ENCODE peak calls at places on chromosomes 16 and 17, in ten cellular contexts. One of them, this sample, is unnamed. For H3K4me1, the result is how much of the 10 kb centered on the place peaks cover.

GRCh38 chr17:18156171-18156975 is 27.3 kb upstream of the ALKBH5 start:
- DNase-seq in PC-9: peak
- DNase-seq in A549: peak
- DNase-seq in uterus: peak
- DNase-seq in neural progenitor cell: no peak
- DNase-seq in neuronal stem cell: no peak
- DNase-seq in heart right ventricle: no peak
- DNase-seq in H1: no peak
- DNase-seq in HAP-1: no peak
- DNase-seq in breast epithelium: no peak
- DNase-seq in this sample: no peak

GRCh38 chr16:57585051-57585687 is 42.7 kb downstream of the ADGRG5 start:
- DNase-seq in PC-9: no peak
- DNase-seq in A549: no peak
- DNase-seq in uterus: no peak
- DNase-seq in neural progenitor cell: no peak
- DNase-seq in neuronal stem cell: no peak
- DNase-seq in heart right ventricle: no peak
- DNase-seq in H1: no peak
- DNase-seq in HAP-1: no peak
- DNase-seq in breast epithelium: no peak
- DNase-seq in this sample: no peak

GRCh38 chr17:64401941-64402340 is 11.3 kb upstream of the PECAM1 start:
- DNase-seq in PC-9: no peak
- DNase-seq in A549: no peak
- DNase-seq in uterus: no peak
- DNase-seq in neural progenitor cell: no peak
- DNase-seq in neuronal stem cell: no peak
- DNase-seq in heart right ventricle: no peak
- DNase-seq in H1: no peak
- DNase-seq in HAP-1: no peak
- DNase-seq in breast epithelium: no peak
- DNase-seq in this sample: no peak

GRCh38 chr16:81693047-81693446 is 86.0 kb upstream of the PLCG2 start:
- DNase-seq in PC-9: no peak
- DNase-seq in A549: no peak
- DNase-seq in uterus: no peak
- DNase-seq in neural progenitor cell: peak
- DNase-seq in neuronal stem cell: no peak
- DNase-seq in heart right ventricle: no peak
- DNase-seq in H1: no peak
- DNase-seq in HAP-1: no peak
- DNase-seq in breast epithelium: peak
- DNase-seq in this sample: no peak

GRCh38 chr17:67366193-67367157 is at the start of gene PSMD12:
- DNase-seq in PC-9: peak
- DNase-seq in A549: peak
- DNase-seq in uterus: peak
- DNase-seq in neural progenitor cell: peak
- DNase-seq in neuronal stem cell: peak
- DNase-seq in heart right ventricle: peak
- DNase-seq in H1: no peak
- DNase-seq in HAP-1: peak
- DNase-seq in breast epithelium: peak
- DNase-seq in this sample: peak

GRCh38 chr16:89892635-89893034 is 19.2 kb downstream of the TCF25 start:
- DNase-seq in PC-9: no peak
- DNase-seq in A549: no peak
- DNase-seq in uterus: no peak
- DNase-seq in neural progenitor cell: no peak
- DNase-seq in neuronal stem cell: no peak
- DNase-seq in heart right ventricle: no peak
- DNase-seq in H1: no peak
- DNase-seq in HAP-1: no peak
- DNase-seq in breast epithelium: no peak
- DNase-seq in this sample: no peak

GRCh38 chr16:82313754-82314153 is 143.7 kb upstream of the MPHOSPH6 start:
- DNase-seq in PC-9: no peak
- DNase-seq in A549: no peak
- DNase-seq in uterus: no peak
- DNase-seq in neural progenitor cell: no peak
- DNase-seq in neuronal stem cell: no peak
- DNase-seq in heart right ventricle: no peak
- DNase-seq in H1: no peak
- DNase-seq in HAP-1: no peak
- DNase-seq in breast epithelium: no peak
- DNase-seq in this sample: no peak

GRCh38 chr17:14321476-14321949 is 20.6 kb downstream of the HS3ST3B1 start:
- DNase-seq in PC-9: no peak
- DNase-seq in A549: no peak
- DNase-seq in uterus: no peak
- DNase-seq in neural progenitor cell: no peak
- DNase-seq in neuronal stem cell: no peak
- DNase-seq in heart right ventricle: no peak
- DNase-seq in H1: no peak
- DNase-seq in HAP-1: no peak
- DNase-seq in breast epithelium: no peak
- DNase-seq in this sample: no peak

GRCh38 chr17:2222901-2223616 is 80.5 kb downstream of the SMG6 start:
- DNase-seq in PC-9: no peak
- DNase-seq in A549: no peak
- DNase-seq in uterus: peak
- DNase-seq in neural progenitor cell: peak
- DNase-seq in neuronal stem cell: no peak
- DNase-seq in heart right ventricle: peak
- DNase-seq in H1: no peak
- DNase-seq in HAP-1: no peak
- DNase-seq in breast epithelium: no peak
- DNase-seq in this sample: peak

GRCh38 chr16:11253009-11253994 is 2.7 kb downstream of the SOCS1 start:
- DNase-seq in PC-9: no peak
- DNase-seq in A549: no peak
- DNase-seq in uterus: no peak
- DNase-seq in neural progenitor cell: no peak
- DNase-seq in neuronal stem cell: no peak
- DNase-seq in heart right ventricle: no peak
- DNase-seq in H1: no peak
- DNase-seq in HAP-1: no peak
- DNase-seq in breast epithelium: no peak
- DNase-seq in this sample: no peak

GRCh38 chr16:75580-76501 is 2.2 kb upstream of the MPG start:
- DNase-seq in PC-9: peak
- DNase-seq in A549: no peak
- DNase-seq in uterus: peak
- DNase-seq in neural progenitor cell: peak
- DNase-seq in neuronal stem cell: no peak
- DNase-seq in heart right ventricle: peak
- DNase-seq in H1: no peak
- DNase-seq in HAP-1: peak
- DNase-seq in breast epithelium: peak
- DNase-seq in this sample: peak

GRCh38 chr16:3115011-3115410 is 2.6 kb downstream of the ZNF205 start:
- DNase-seq in PC-9: no peak
- DNase-seq in A549: no peak
- DNase-seq in uterus: no peak
- DNase-seq in neural progenitor cell: no peak
- DNase-seq in neuronal stem cell: no peak
- DNase-seq in heart right ventricle: no peak
- DNase-seq in H1: no peak
- DNase-seq in HAP-1: no peak
- DNase-seq in breast epithelium: no peak
- DNase-seq in this sample: no peak

GRCh38 chr16:3112881-3113574 is 642 bp downstream of the ZNF205 start:
- DNase-seq in PC-9: no peak
- DNase-seq in A549: no peak
- DNase-seq in uterus: no peak
- DNase-seq in neural progenitor cell: no peak
- DNase-seq in neuronal stem cell: no peak
- DNase-seq in heart right ventricle: no peak
- DNase-seq in H1: no peak
- DNase-seq in HAP-1: no peak
- DNase-seq in breast epithelium: no peak
- DNase-seq in this sample: no peak

GRCh38 chr16:3115561-3115960 is 3.2 kb downstream of the ZNF205 start:
- DNase-seq in PC-9: no peak
- DNase-seq in A549: no peak
- DNase-seq in uterus: no peak
- DNase-seq in neural progenitor cell: no peak
- DNase-seq in neuronal stem cell: no peak
- DNase-seq in heart right ventricle: no peak
- DNase-seq in H1: no peak
- DNase-seq in HAP-1: no peak
- DNase-seq in breast epithelium: no peak
- DNase-seq in this sample: no peak

GRCh38 chr16:3112058-3112880 is at the start of gene ZNF205:
- DNase-seq in PC-9: peak
- DNase-seq in A549: peak
- DNase-seq in uterus: peak
- DNase-seq in neural progenitor cell: peak
- DNase-seq in neuronal stem cell: peak
- DNase-seq in heart right ventricle: peak
- DNase-seq in H1: no peak
- DNase-seq in HAP-1: peak
- DNase-seq in breast epithelium: peak
- DNase-seq in this sample: peak

DNA sequence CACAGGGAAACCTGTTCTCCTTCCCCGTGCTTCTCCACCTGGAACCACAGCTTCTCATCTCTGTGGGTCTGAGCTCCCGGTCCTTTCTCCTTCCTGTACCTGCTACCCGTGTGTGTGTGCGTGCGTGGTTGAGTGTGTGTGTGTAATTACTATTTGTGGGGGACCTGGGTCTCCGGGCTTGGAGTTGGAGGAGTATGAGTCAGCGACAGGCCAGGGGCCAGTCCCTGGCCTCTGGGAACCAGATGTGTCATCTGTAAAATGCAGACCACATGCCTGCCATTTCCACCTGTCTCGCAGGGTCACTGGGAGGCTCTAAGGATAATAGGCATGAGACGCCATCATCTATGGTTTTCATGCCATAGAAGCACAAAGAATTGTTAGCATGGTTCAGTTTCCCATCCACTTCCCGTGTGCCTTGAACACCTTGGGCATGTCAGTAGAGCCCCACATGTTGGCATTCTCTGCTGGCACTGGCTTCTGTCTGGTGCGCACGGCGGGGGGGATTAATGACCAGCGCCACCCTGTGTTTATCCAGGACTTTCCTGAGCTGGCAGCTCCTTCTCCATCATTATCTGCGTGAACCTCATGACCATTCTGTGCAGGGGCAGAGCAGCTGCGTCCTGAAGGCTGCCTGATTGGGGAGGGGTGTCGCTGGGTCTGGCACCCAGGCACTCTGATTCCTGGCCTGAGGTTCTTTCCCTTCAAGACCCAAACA is 1.5 kb downstream of the ZNF205 start:
- DNase-seq in PC-9: no peak
- DNase-seq in A549: peak
- DNase-seq in uterus: no peak
- DNase-seq in neural progenitor cell: no peak
- DNase-seq in neuronal stem cell: no peak
- DNase-seq in heart right ventricle: no peak
- DNase-seq in H1: no peak
- DNase-seq in HAP-1: no peak
- DNase-seq in breast epithelium: no peak
- DNase-seq in this sample: no peak
- H3K4me3 ChIP-seq in PC-9: peak
- H3K4me3 ChIP-seq in A549: peak
- H3K4me3 ChIP-seq in uterus: peak
- H3K4me3 ChIP-seq in neural progenitor cell: peak
- H3K4me3 ChIP-seq in neuronal stem cell: peak
- H3K4me3 ChIP-seq in heart right ventricle: peak
- H3K4me3 ChIP-seq in H1: no peak
- H3K4me3 ChIP-seq in HAP-1: peak
- H3K4me3 ChIP-seq in breast epithelium: peak
- H3K4me3 ChIP-seq in this sample: no peak

GRCh38 chr16:25143898-25144297 is 32.4 kb downstream of the LCMT1 start:
- DNase-seq in PC-9: no peak
- DNase-seq in A549: peak
- DNase-seq in uterus: no peak
- DNase-seq in neural progenitor cell: peak
- DNase-seq in neuronal stem cell: no peak
- DNase-seq in heart right ventricle: no peak
- DNase-seq in H1: no peak
- DNase-seq in HAP-1: peak
- DNase-seq in breast epithelium: no peak
- DNase-seq in this sample: peak
- H3K4me1 ChIP-seq in PC-9: under half
- H3K4me1 ChIP-seq in A549: under half
- H3K4me1 ChIP-seq in uterus: under half
- H3K4me1 ChIP-seq in neural progenitor cell: under half
- H3K4me1 ChIP-seq in neuronal stem cell: under half
- H3K4me1 ChIP-seq in heart right ventricle: under half
- H3K4me1 ChIP-seq in H1: under half
- H3K4me1 ChIP-seq in HAP-1: under half
- H3K4me1 ChIP-seq in breast epithelium: under half
- H3K4me1 ChIP-seq in this sample: under half

DNA sequence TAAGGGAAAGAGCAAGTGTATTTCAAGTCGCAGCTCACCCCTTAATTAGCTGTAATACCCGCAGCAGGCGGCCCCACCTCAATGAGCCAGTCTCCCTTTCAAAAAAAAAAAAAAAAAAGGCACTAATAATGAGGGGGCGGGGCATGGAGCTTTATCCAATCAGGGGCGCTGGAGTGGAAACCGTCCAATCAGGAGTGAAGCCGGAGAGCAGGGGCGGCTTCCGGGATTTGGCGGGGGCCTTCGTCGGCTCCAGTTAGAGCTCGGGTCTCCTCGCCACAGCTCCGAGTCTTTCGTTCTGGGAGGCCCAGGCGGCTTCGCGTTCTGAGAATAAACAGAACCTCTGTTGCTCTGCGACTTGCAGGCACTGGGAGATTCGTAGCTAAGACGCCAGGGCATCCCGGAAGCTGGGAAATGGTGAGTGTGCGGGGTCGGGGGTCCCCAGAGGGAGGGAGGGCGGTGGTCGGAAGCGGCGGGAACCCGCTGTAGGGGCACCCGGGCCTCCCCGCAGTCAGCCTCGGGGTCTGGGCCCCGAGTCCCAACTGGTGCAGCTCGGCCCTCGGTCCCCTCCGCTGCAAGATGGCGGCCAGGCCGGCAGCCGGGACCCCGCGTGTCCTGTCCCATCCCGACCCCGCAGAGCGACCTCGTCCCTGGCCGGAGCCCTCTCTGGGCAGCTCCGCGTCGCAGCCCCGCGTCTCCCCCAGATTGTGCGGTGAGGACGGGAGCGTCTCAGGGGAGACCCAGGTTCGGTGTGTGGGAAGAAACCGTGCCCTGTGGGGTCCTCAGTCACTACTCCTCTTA is at the start of gene ZNF267:
- DNase-seq in PC-9: peak
- DNase-seq in A549: peak
- DNase-seq in uterus: peak
- DNase-seq in neural progenitor cell: peak
- DNase-seq in neuronal stem cell: peak
- DNase-seq in heart right ventricle: peak
- DNase-seq in H1: peak
- DNase-seq in HAP-1: peak
- DNase-seq in breast epithelium: peak
- DNase-seq in this sample: peak
- H3K4me3 ChIP-seq in PC-9: peak
- H3K4me3 ChIP-seq in A549: peak
- H3K4me3 ChIP-seq in uterus: peak
- H3K4me3 ChIP-seq in neural progenitor cell: peak
- H3K4me3 ChIP-seq in neuronal stem cell: peak
- H3K4me3 ChIP-seq in heart right ventricle: peak
- H3K4me3 ChIP-seq in H1: peak
- H3K4me3 ChIP-seq in HAP-1: peak
- H3K4me3 ChIP-seq in breast epithelium: peak
- H3K4me3 ChIP-seq in this sample: peak

GRCh38 chr16:51057102-51057793 is 93.8 kb downstream of the SALL1 start:
- DNase-seq in PC-9: no peak
- DNase-seq in A549: no peak
- DNase-seq in uterus: no peak
- DNase-seq in neural progenitor cell: no peak
- DNase-seq in neuronal stem cell: no peak
- DNase-seq in heart right ventricle: no peak
- DNase-seq in H1: no peak
- DNase-seq in HAP-1: no peak
- DNase-seq in breast epithelium: no peak
- DNase-seq in this sample: no peak
- H3K4me1 ChIP-seq in PC-9: under half
- H3K4me1 ChIP-seq in A549: under half
- H3K4me1 ChIP-seq in uterus: under half
- H3K4me1 ChIP-seq in neural progenitor cell: under half
- H3K4me1 ChIP-seq in neuronal stem cell: under half
- H3K4me1 ChIP-seq in heart right ventricle: under half
- H3K4me1 ChIP-seq in H1: under half
- H3K4me1 ChIP-seq in HAP-1: under half
- H3K4me1 ChIP-seq in breast epithelium: under half
- H3K4me1 ChIP-seq in this sample: under half

This sample was measured in transverse colon.